ENCODE peak calls at places on chromosome 22, in four cellular contexts. One of them, this sample, is unnamed. For H3K4me1, the result is how much of the 10 kb centered on the place peaks cover.

GRCh38 chr22:23833911-23834317 is 4.9 kb downstream of the DERL3 start:
- DNase-seq in ovary: peak
- DNase-seq in breast epithelium: no peak
- DNase-seq in right lobe of liver: peak
- DNase-seq in this sample: no peak

GRCh38 chr22:41078975-41079374 is 13.4 kb upstream of the EP300 start:
- DNase-seq in ovary: no peak
- DNase-seq in breast epithelium: no peak
- DNase-seq in right lobe of liver: no peak
- DNase-seq in this sample: no peak

GRCh38 chr22:36333632-36334031 is 54.1 kb downstream of the MYH9 start:
- DNase-seq in breast epithelium: no peak
- DNase-seq in right lobe of liver: no peak
- DNase-seq in ovary: no peak
- DNase-seq in this sample: no peak

GRCh38 chr22:47089796-47090460 is 327.5 kb downstream of the TBC1D22A start:
- DNase-seq in right lobe of liver: no peak
- DNase-seq in breast epithelium: no peak
- DNase-seq in ovary: no peak
- DNase-seq in this sample: no peak

GRCh38 chr22:27913162-27913741 is 5.8 kb downstream of the PITPNB start:
- DNase-seq in ovary: no peak
- DNase-seq in right lobe of liver: no peak
- DNase-seq in breast epithelium: no peak
- DNase-seq in this sample: no peak

GRCh38 chr22:25777411-25777810 is 35.4 kb downstream of the MYO18B start:
- DNase-seq in right lobe of liver: no peak
- DNase-seq in breast epithelium: no peak
- DNase-seq in ovary: no peak
- DNase-seq in this sample: no peak

GRCh38 chr22:46754110-46754799 is 8.2 kb upstream of the TBC1D22A start:
- DNase-seq in breast epithelium: peak
- DNase-seq in right lobe of liver: peak
- DNase-seq in ovary: peak
- DNase-seq in this sample: no peak

GRCh38 chr22:19974233-19974861 is 32.7 kb upstream of the TXNRD2 start:
- DNase-seq in right lobe of liver: no peak
- DNase-seq in ovary: peak
- DNase-seq in breast epithelium: no peak
- DNase-seq in this sample: no peak

GRCh38 chr22:21624120-21624879 is 5.5 kb downstream of the YDJC start:
- DNase-seq in breast epithelium: no peak
- DNase-seq in ovary: no peak
- DNase-seq in right lobe of liver: no peak
- DNase-seq in this sample: no peak

GRCh38 chr22:28268845-28269244 is 349.8 kb upstream of the PITPNB start:
- DNase-seq in right lobe of liver: no peak
- DNase-seq in ovary: no peak
- DNase-seq in breast epithelium: no peak
- DNase-seq in this sample: no peak

GRCh38 chr22:40310081-40310770 is 36.1 kb upstream of the ADSL start:
- DNase-seq in ovary: no peak
- DNase-seq in right lobe of liver: no peak
- DNase-seq in breast epithelium: no peak
- DNase-seq in this sample: no peak

GRCh38 chr22:24146791-24147353 is 34.4 kb upstream of the SUSD2 start:
- DNase-seq in ovary: peak
- DNase-seq in breast epithelium: no peak
- DNase-seq in right lobe of liver: no peak
- DNase-seq in this sample: no peak

GRCh38 chr22:48278620-48279464 is 1516.4 kb downstream of the TBC1D22A start:
- DNase-seq in right lobe of liver: no peak
- DNase-seq in ovary: no peak
- DNase-seq in breast epithelium: no peak
- DNase-seq in this sample: no peak

GRCh38 chr22:49568751-49569285 is 258.9 kb downstream of the BRD1 start:
- DNase-seq in breast epithelium: peak
- DNase-seq in ovary: peak
- DNase-seq in right lobe of liver: peak
- DNase-seq in this sample: no peak

GRCh38 chr22:24772493-24773220 is 1.9 kb downstream of the PIWIL3 start:
- DNase-seq in right lobe of liver: no peak
- DNase-seq in ovary: no peak
- DNase-seq in breast epithelium: no peak
- DNase-seq in this sample: no peak

GRCh38 chr22:49824185-49824925 is 3.3 kb downstream of the BRD1 start:
- DNase-seq in right lobe of liver: no peak
- DNase-seq in ovary: no peak
- DNase-seq in breast epithelium: no peak
- DNase-seq in this sample: no peak

GRCh38 chr22:17268501-17269223 is 49.4 kb upstream of the ADA2 start:
- DNase-seq in ovary: no peak
- DNase-seq in breast epithelium: no peak
- DNase-seq in right lobe of liver: no peak
- DNase-seq in this sample: no peak

GRCh38 chr22:19143967-19144400 is 467 bp downstream of the ESS2 start:
- DNase-seq in breast epithelium: no peak
- DNase-seq in right lobe of liver: no peak
- DNase-seq in ovary: no peak
- DNase-seq in this sample: no peak

GRCh38 chr22:33640900-33641299 is 279.4 kb downstream of the LARGE1 start:
- DNase-seq in breast epithelium: no peak
- DNase-seq in right lobe of liver: no peak
- DNase-seq in ovary: no peak
- DNase-seq in this sample: no peak

GRCh38 chr22:17257578-17257977 is 38.3 kb upstream of the ADA2 start:
- DNase-seq in ovary: no peak
- DNase-seq in breast epithelium: no peak
- DNase-seq in right lobe of liver: no peak
- DNase-seq in this sample: no peak

GRCh38 chr22:36544107-36544620 is 15.2 kb upstream of the EIF3D start:
- DNase-seq in breast epithelium: no peak
- DNase-seq in right lobe of liver: no peak
- DNase-seq in ovary: no peak
- DNase-seq in this sample: no peak

GRCh38 chr22:27685515-27685914 is 116.0 kb downstream of the MN1 start:
- DNase-seq in breast epithelium: no peak
- DNase-seq in right lobe of liver: no peak
- DNase-seq in ovary: no peak
- DNase-seq in this sample: no peak

GRCh38 chr22:29031236-29031982 is 30.2 kb downstream of the C22orf31 start:
- DNase-seq in breast epithelium: no peak
- DNase-seq in ovary: peak
- DNase-seq in right lobe of liver: peak
- DNase-seq in this sample: no peak

GRCh38 chr22:27875951-27876350 is 43.1 kb downstream of the PITPNB start:
- DNase-seq in right lobe of liver: no peak
- DNase-seq in ovary: no peak
- DNase-seq in breast epithelium: no peak
- DNase-seq in this sample: peak

GRCh38 chr22:48559647-48560388 is 1267.9 kb downstream of the BRD1 start:
- DNase-seq in breast epithelium: no peak
- DNase-seq in right lobe of liver: no peak
- DNase-seq in ovary: no peak
- DNase-seq in this sample: no peak

GRCh38 chr22:41696714-41697113 is 2.6 kb upstream of the MEI1 start:
- DNase-seq in ovary: no peak
- DNase-seq in right lobe of liver: peak
- DNase-seq in breast epithelium: no peak
- DNase-seq in this sample: no peak

GRCh38 chr22:36244522-36245391 is 5.4 kb upstream of the APOL2 start:
- DNase-seq in ovary: no peak
- DNase-seq in right lobe of liver: no peak
- DNase-seq in breast epithelium: peak
- DNase-seq in this sample: no peak

GRCh38 chr22:35838849-35839646 is 121.4 kb downstream of the APOL5 start:
- DNase-seq in right lobe of liver: no peak
- DNase-seq in ovary: peak
- DNase-seq in breast epithelium: no peak
- DNase-seq in this sample: no peak

GRCh38 chr22:39518996-39519680 is 1.2 kb upstream of the ATF4 start:
- DNase-seq in ovary: no peak
- DNase-seq in breast epithelium: no peak
- DNase-seq in right lobe of liver: no peak
- DNase-seq in this sample: no peak

GRCh38 chr22:24989135-24989534 is 36.6 kb downstream of the KIAA1671 start:
- DNase-seq in right lobe of liver: no peak
- DNase-seq in breast epithelium: no peak
- DNase-seq in ovary: no peak
- DNase-seq in this sample: no peak

GRCh38 chr22:27252282-27253049 is 549.1 kb downstream of the MN1 start:
- DNase-seq in ovary: no peak
- DNase-seq in breast epithelium: no peak
- DNase-seq in right lobe of liver: no peak
- DNase-seq in this sample: no peak

GRCh38 chr22:48919851-48920589 is 907.7 kb downstream of the BRD1 start:
- DNase-seq in right lobe of liver: no peak
- DNase-seq in breast epithelium: no peak
- DNase-seq in ovary: peak
- DNase-seq in this sample: peak

GRCh38 chr22:33524511-33525270 is 395.6 kb downstream of the LARGE1 start:
- DNase-seq in right lobe of liver: no peak
- DNase-seq in breast epithelium: no peak
- DNase-seq in ovary: no peak
- DNase-seq in this sample: no peak

GRCh38 chr22:24436553-24436952 is 9.2 kb downstream of the ADORA2A start:
- DNase-seq in right lobe of liver: no peak
- DNase-seq in ovary: no peak
- DNase-seq in breast epithelium: no peak
- DNase-seq in this sample: no peak

GRCh38 chr22:24076091-24076867 is 65.2 kb downstream of the CABIN1 start:
- DNase-seq in right lobe of liver: no peak
- DNase-seq in breast epithelium: no peak
- DNase-seq in ovary: peak
- DNase-seq in this sample: no peak

GRCh38 chr22:35092146-35092805 is 26.3 kb downstream of the ISX start:
- DNase-seq in right lobe of liver: no peak
- DNase-seq in breast epithelium: no peak
- DNase-seq in ovary: no peak
- DNase-seq in this sample: no peak

GRCh38 chr22:37896939-37897338 is 9.2 kb upstream of the MICALL1 start:
- DNase-seq in right lobe of liver: no peak
- DNase-seq in breast epithelium: no peak
- DNase-seq in ovary: no peak
- DNase-seq in this sample: no peak
- H3K4me1 ChIP-seq in right lobe of liver: under half
- H3K4me1 ChIP-seq in breast epithelium: under half
- H3K4me1 ChIP-seq in ovary: under half
- H3K4me1 ChIP-seq in this sample: under half

GRCh38 chr22:44567846-44568493 is 69.9 kb upstream of the RTL6 start:
- DNase-seq in breast epithelium: peak
- DNase-seq in right lobe of liver: no peak
- DNase-seq in ovary: peak
- DNase-seq in this sample: peak
- TF ChIP-seq CTCF in breast epithelium: peak
- TF ChIP-seq CTCF in right lobe of liver: peak
- TF ChIP-seq CTCF in ovary: no peak
- TF ChIP-seq CTCF in this sample: peak

GRCh38 chr22:45688606-45689080 is 17.0 kb downstream of the ATXN10 start:
- DNase-seq in ovary: no peak
- DNase-seq in right lobe of liver: peak
- DNase-seq in breast epithelium: no peak
- DNase-seq in this sample: no peak
- H3K4me1 ChIP-seq in ovary: under half
- H3K4me1 ChIP-seq in right lobe of liver: under half
- H3K4me1 ChIP-seq in breast epithelium: under half
- H3K4me1 ChIP-seq in this sample: under half

GRCh38 chr22:43537019-43537585 is 125.3 kb downstream of the MPPED1 start:
- DNase-seq in ovary: no peak
- DNase-seq in right lobe of liver: no peak
- DNase-seq in breast epithelium: no peak
- DNase-seq in this sample: no peak
- TF ChIP-seq CTCF in ovary: no peak
- TF ChIP-seq CTCF in right lobe of liver: no peak
- TF ChIP-seq CTCF in breast epithelium: no peak
- TF ChIP-seq CTCF in this sample: no peak

GRCh38 chr22:31497148-31497938 is 1.0 kb downstream of the SFI1 start:
- DNase-seq in breast epithelium: no peak
- DNase-seq in right lobe of liver: no peak
- DNase-seq in ovary: no peak
- DNase-seq in this sample: peak

GRCh38 chr22:31492151-31492550 is 2.5 kb upstream of the EIF4ENIF1 start:
- DNase-seq in breast epithelium: no peak
- DNase-seq in right lobe of liver: no peak
- DNase-seq in ovary: no peak
- DNase-seq in this sample: no peak

GRCh38 chr22:31496735-31497146 is 405 bp downstream of the SFI1 start:
- DNase-seq in breast epithelium: no peak
- DNase-seq in ovary: no peak
- DNase-seq in right lobe of liver: peak
- DNase-seq in this sample: peak

GRCh38 chr22:31496007-31496734 is at the start of gene SFI1:
- DNase-seq in right lobe of liver: peak
- DNase-seq in ovary: peak
- DNase-seq in breast epithelium: peak
- DNase-seq in this sample: peak

DNA sequence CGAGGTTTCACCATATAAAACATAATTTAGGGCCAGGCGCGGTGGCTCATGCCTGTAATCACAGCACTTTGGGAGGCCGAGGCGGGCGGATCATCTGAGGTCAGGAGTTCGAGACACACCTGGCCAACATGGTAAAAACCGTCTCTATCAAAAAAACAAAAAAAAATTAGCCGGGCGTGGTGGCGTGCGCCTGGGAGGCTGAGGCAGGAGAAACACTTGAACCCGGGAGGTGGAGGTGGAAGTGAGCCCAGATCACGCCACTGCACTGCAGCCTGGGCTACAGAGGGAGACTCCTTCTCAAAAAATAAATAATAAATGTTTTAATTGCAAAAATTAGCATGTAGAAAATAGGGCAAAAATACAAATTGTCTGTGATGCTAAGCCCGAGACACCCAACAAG is 993 bp upstream of the SFI1 start:
- DNase-seq in ovary: no peak
- DNase-seq in breast epithelium: no peak
- DNase-seq in right lobe of liver: no peak
- DNase-seq in this sample: no peak
- H3K4me1 ChIP-seq in ovary: under half
- H3K4me1 ChIP-seq in breast epithelium: under half
- H3K4me1 ChIP-seq in right lobe of liver: under half
- H3K4me1 ChIP-seq in this sample: under half

GRCh38 chr22:30221121-30221992 is 25.2 kb downstream of the LIF start:
- DNase-seq in ovary: no peak
- DNase-seq in breast epithelium: no peak
- DNase-seq in right lobe of liver: no peak
- DNase-seq in this sample: peak

GRCh38 chr22:30225220-30225922 is 21.2 kb downstream of the LIF start:
- DNase-seq in right lobe of liver: no peak
- DNase-seq in ovary: no peak
- DNase-seq in breast epithelium: no peak
- DNase-seq in this sample: no peak

GRCh38 chr22:30222321-30222720 is 24.2 kb downstream of the LIF start:
- DNase-seq in ovary: no peak
- DNase-seq in right lobe of liver: no peak
- DNase-seq in breast epithelium: no peak
- DNase-seq in this sample: no peak

GRCh38 chr22:30224161-30224857 is 22.2 kb downstream of the LIF start:
- DNase-seq in breast epithelium: no peak
- DNase-seq in right lobe of liver: no peak
- DNase-seq in ovary: no peak
- DNase-seq in this sample: no peak

GRCh38 chr22:30223303-30223702 is 23.3 kb downstream of the LIF start:
- DNase-seq in breast epithelium: no peak
- DNase-seq in ovary: no peak
- DNase-seq in right lobe of liver: no peak
- DNase-seq in this sample: no peak
- TF ChIP-seq CTCF in breast epithelium: no peak
- TF ChIP-seq CTCF in ovary: no peak
- TF ChIP-seq CTCF in right lobe of liver: no peak
- TF ChIP-seq CTCF in this sample: no peak

This sample was measured in CD8-positive, alpha-beta T cell.